ENCODE peak calls at places on chromosome 19, in eight cellular contexts. U, S, E, F, T, L, I and J are unnamed samples.

GRCh38 chr19:6103217-6103644 is 7.1 kb downstream of the RFX2 start:
- DNase-seq in U (peak; percentile 94), S (no peak), E (peak; percentile 98), F (peak; percentile 71), T (no peak), L (peak; percentile 100), I (no peak), J (no peak)

GRCh38 chr19:41328157-41328817 is 18.3 kb downstream of the CCDC97 start:
- DNase-seq in U (peak; percentile 54), S (no peak), E (no peak), F (no peak), T (no peak), L (no peak), I (no peak), J (no peak)

GRCh38 chr19:7516281-7516862 is 469 bp downstream of the ZNF358 start:
- DNase-seq in U (no peak), S (no peak), E (no peak), F (no peak), T (no peak), L (no peak), I (no peak), J (no peak)

GRCh38 chr19:17803264-17803896 is 8.4 kb downstream of the B3GNT3 start:
- DNase-seq in U (no peak), S (peak; percentile 50), E (no peak), F (peak; percentile 68), T (peak; percentile 42), L (no peak), I (peak; percentile 54), J (no peak)

GRCh38 chr19:14435320-14436050 is 2.4 kb downstream of the PKN1 start:
- DNase-seq in U (no peak), S (no peak), E (no peak), F (no peak), T (no peak), L (no peak), I (no peak), J (no peak)

GRCh38 chr19:10593820-10594637 is 6.9 kb upstream of the AP1M2 start:
- DNase-seq in U (no peak), S (peak; percentile 44), E (no peak), F (peak; percentile 61), T (no peak), L (peak; percentile 29), I (no peak), J (no peak)

GRCh38 chr19:38653028-38653571 is 5.7 kb downstream of the ACTN4 start:
- DNase-seq in U (peak; percentile 57), S (no peak), E (no peak), F (no peak), T (peak; percentile 63), L (peak; percentile 85), I (no peak), J (no peak)

GRCh38 chr19:58145849-58146248 is 4.7 kb downstream of the ZNF329 start:
- DNase-seq in U (no peak), S (no peak), E (no peak), F (no peak), T (no peak), L (no peak), I (no peak), J (no peak)

GRCh38 chr19:4662020-4662695 is 8.0 kb downstream of the MYDGF start:
- DNase-seq in U (no peak), S (no peak), E (no peak), F (no peak), T (no peak), L (no peak), I (no peak), J (no peak)

GRCh38 chr19:5680083-5680436 is 256 bp downstream of the MICOS13 start:
- DNase-seq in U (no peak), S (no peak), E (no peak), F (peak; percentile 68), T (no peak), L (no peak), I (no peak), J (no peak)

GRCh38 chr19:10332158-10332964 is 968 bp downstream of the RAVER1 start:
- DNase-seq in U (no peak), S (no peak), E (no peak), F (no peak), T (no peak), L (no peak), I (no peak), J (no peak)

GRCh38 chr19:12840091-12841079 is 2.1 kb downstream of the MAST1 start:
- DNase-seq in U (peak; percentile 47), S (no peak), E (no peak), F (peak; percentile 77), T (peak; percentile 59), L (peak; percentile 50), I (peak; percentile 14), J (peak; percentile 69)

GRCh38 chr19:19134687-19135158 is 3.6 kb downstream of the TMEM161A start:
- DNase-seq in U (no peak), S (no peak), E (no peak), F (peak; percentile 67), T (no peak), L (no peak), I (peak; percentile 35), J (peak; percentile 40)

GRCh38 chr19:39318071-39318470 is 2.6 kb downstream of the LRFN1 start:
- DNase-seq in U (no peak), S (no peak), E (no peak), F (no peak), T (no peak), L (no peak), I (no peak), J (no peak)

GRCh38 chr19:34128558-34129250 is 43.6 kb upstream of the LSM14A start:
- DNase-seq in U (peak; percentile 5), S (no peak), E (no peak), F (no peak), T (no peak), L (no peak), I (no peak), J (no peak)
- TF ChIP-seq CTCF in U (no peak), S (no peak), E (no peak), F (no peak), T (no peak), L (no peak), I (no peak), J (no peak)

GRCh38 chr19:52069653-52070052 is 21.0 kb upstream of the ZNF432 start:
- DNase-seq in U (no peak), S (no peak), E (no peak), F (no peak), T (no peak), L (no peak), I (no peak), J (no peak)

GRCh38 chr19:52070496-52070895 is 21.9 kb upstream of the ZNF432 start:
- DNase-seq in U (peak; percentile 82), S (no peak), E (no peak), F (no peak), T (no peak), L (peak; percentile 12), I (no peak), J (no peak)

GRCh38 chr19:52065399-52065798 is 16.8 kb upstream of the ZNF432 start:
- DNase-seq in U (no peak), S (no peak), E (no peak), F (no peak), T (no peak), L (no peak), I (no peak), J (no peak)

GRCh38 chr19:52066258-52066866 is 17.7 kb upstream of the ZNF432 start:
- DNase-seq in U (no peak), S (no peak), E (no peak), F (no peak), T (no peak), L (no peak), I (no peak), J (no peak)
- TF ChIP-seq CTCF in U (no peak), S (no peak), E (no peak), F (no peak), T (no peak), L (no peak), I (no peak), J (no peak)

GRCh38 chr19:24140099-24140498 is 53.1 kb downstream of the ZNF254 start:
- DNase-seq in U (peak; percentile 94), S (no peak), E (no peak), F (no peak), T (no peak), L (peak; percentile 62), I (no peak), J (no peak)

GRCh38 chr19:24140591-24140990 is 53.6 kb downstream of the ZNF254 start:
- DNase-seq in U (no peak), S (no peak), E (no peak), F (no peak), T (no peak), L (no peak), I (no peak), J (no peak)

GRCh38 chr19:24141612-24142011 is 54.6 kb downstream of the ZNF254 start:
- DNase-seq in U (peak; percentile 18), S (no peak), E (no peak), F (no peak), T (no peak), L (no peak), I (no peak), J (no peak)

DNA sequence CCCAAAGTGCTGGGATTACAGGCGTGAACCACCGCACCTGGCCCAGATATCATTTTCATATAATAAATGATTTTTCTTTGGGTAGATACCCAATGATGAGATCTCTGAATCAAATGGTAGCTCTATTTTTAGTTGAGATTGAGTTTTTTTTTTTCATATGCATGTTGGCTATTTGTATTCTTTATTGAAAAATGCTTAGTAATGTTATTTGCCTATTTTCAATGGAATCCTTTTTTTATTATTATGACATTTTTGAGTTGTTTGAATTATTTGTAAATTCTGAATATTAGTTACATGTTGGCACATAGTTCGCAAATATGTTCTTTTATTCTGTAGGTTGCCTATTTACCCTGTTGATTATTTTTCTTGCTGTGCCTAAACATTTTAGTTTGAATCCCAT is 55.8 kb downstream of the ZNF254 start:
- DNase-seq in U (no peak), S (no peak), E (no peak), F (no peak), T (no peak), L (no peak), I (no peak), J (no peak)
- TF ChIP-seq CTCF in U (no peak), S (no peak), E (no peak), F (no peak), T (no peak), L (no peak), I (no peak), J (no peak)

GRCh38 chr19:33220115-33220514 is 5.5 kb downstream of the SLC7A10 start:
- DNase-seq in U (no peak), S (no peak), E (no peak), F (no peak), T (no peak), L (no peak), I (no peak), J (no peak)

GRCh38 chr19:33217881-33218280 is 7.8 kb downstream of the SLC7A10 start:
- DNase-seq in U (no peak), S (no peak), E (no peak), F (no peak), T (no peak), L (no peak), I (no peak), J (no peak)

GRCh38 chr19:33221641-33222040 is 4.0 kb downstream of the SLC7A10 start:
- DNase-seq in U (peak; percentile 32), S (no peak), E (no peak), F (no peak), T (peak; percentile 20), L (no peak), I (no peak), J (no peak)

GRCh38 chr19:33220735-33221134 is 4.9 kb downstream of the SLC7A10 start:
- DNase-seq in U (no peak), S (no peak), E (no peak), F (no peak), T (no peak), L (no peak), I (no peak), J (no peak)

GRCh38 chr19:33219261-33219812 is 6.3 kb downstream of the SLC7A10 start:
- DNase-seq in U (peak; percentile 88), S (no peak), E (no peak), F (no peak), T (peak; percentile 83), L (no peak), I (no peak), J (no peak)
- TF ChIP-seq CTCF in U (peak; percentile 24), S (no peak), E (no peak), F (no peak), T (peak; percentile 73), L (peak; percentile 9), I (no peak), J (peak; percentile 29)